ENCODE peak calls at places on chromosome 5, in four cellular contexts. One of them, this sample, is unnamed.
A peak's percentile ranks its signal among the peaks of the same experiment; 100 is the strongest.

GRCh38 chr5:32600057-32600622 is 14.8 kb downstream of the SUB1 start:
- DNase-seq in HepG2: no peak
- DNase-seq in GM12878: no peak
- DNase-seq in K562: no peak
- DNase-seq in this sample: no peak

GRCh38 chr5:114380721-114381120 is 18.9 kb downstream of the KCNN2 start:
- DNase-seq in HepG2: no peak
- DNase-seq in GM12878: no peak
- DNase-seq in K562: no peak
- DNase-seq in this sample: no peak

GRCh38 chr5:14054965-14055963 is 87.9 kb upstream of the TRIO start:
- DNase-seq in HepG2: no peak
- DNase-seq in GM12878: no peak
- DNase-seq in K562: no peak
- DNase-seq in this sample: no peak

GRCh38 chr5:95422842-95423241 is 31.7 kb downstream of the FAM81B start:
- DNase-seq in HepG2: no peak
- DNase-seq in GM12878: no peak
- DNase-seq in K562: no peak
- DNase-seq in this sample: no peak

GRCh38 chr5:54360089-54360488 is 49.7 kb upstream of the ARL15 start:
- DNase-seq in HepG2: no peak
- DNase-seq in GM12878: no peak
- DNase-seq in K562: no peak
- DNase-seq in this sample: peak; percentile 17

GRCh38 chr5:66969963-66970362 is 226.6 kb downstream of the CD180 start:
- DNase-seq in HepG2: no peak
- DNase-seq in GM12878: no peak
- DNase-seq in K562: no peak
- DNase-seq in this sample: no peak

GRCh38 chr5:158590936-158591863 is 508.5 kb downstream of the EBF1 start:
- DNase-seq in HepG2: no peak
- DNase-seq in GM12878: no peak
- DNase-seq in K562: no peak
- DNase-seq in this sample: peak; percentile 77

GRCh38 chr5:95773325-95774059 is 42.4 kb downstream of the RHOBTB3 start:
- DNase-seq in HepG2: peak; percentile 10
- DNase-seq in GM12878: no peak
- DNase-seq in K562: no peak
- DNase-seq in this sample: no peak

GRCh38 chr5:39187873-39188731 is 31.3 kb downstream of the FYB1 start:
- DNase-seq in HepG2: no peak
- DNase-seq in GM12878: no peak
- DNase-seq in K562: no peak
- DNase-seq in this sample: no peak

GRCh38 chr5:15791274-15791673 is 291.3 kb downstream of the FBXL7 start:
- DNase-seq in HepG2: no peak
- DNase-seq in GM12878: no peak
- DNase-seq in K562: no peak
- DNase-seq in this sample: no peak

GRCh38 chr5:40333459-40334241 is 346.1 kb upstream of the PTGER4 start:
- DNase-seq in HepG2: no peak
- DNase-seq in GM12878: no peak
- DNase-seq in K562: no peak
- DNase-seq in this sample: no peak

GRCh38 chr5:30853158-30853557 is 340.3 kb upstream of the CDH6 start:
- DNase-seq in HepG2: no peak
- DNase-seq in GM12878: no peak
- DNase-seq in K562: no peak
- DNase-seq in this sample: no peak

GRCh38 chr5:134549714-134550113 is 24.2 kb downstream of the JADE2 start:
- DNase-seq in HepG2: no peak
- DNase-seq in GM12878: no peak
- DNase-seq in K562: no peak
- DNase-seq in this sample: no peak

GRCh38 chr5:179223961-179224360 is 121.3 kb downstream of the ADAMTS2 start:
- DNase-seq in HepG2: no peak
- DNase-seq in GM12878: no peak
- DNase-seq in K562: no peak
- DNase-seq in this sample: no peak

GRCh38 chr5:172413601-172414000 is 40.7 kb downstream of the SH3PXD2B start:
- DNase-seq in HepG2: no peak
- DNase-seq in GM12878: no peak
- DNase-seq in K562: no peak
- DNase-seq in this sample: no peak

GRCh38 chr5:172411423-172412111 is 42.8 kb downstream of the SH3PXD2B start:
- DNase-seq in HepG2: no peak
- DNase-seq in GM12878: no peak
- DNase-seq in K562: no peak
- DNase-seq in this sample: no peak

GRCh38 chr5:172414618-172415599 is 39.4 kb downstream of the SH3PXD2B start:
- DNase-seq in HepG2: peak; percentile 94
- DNase-seq in GM12878: no peak
- DNase-seq in K562: no peak
- DNase-seq in this sample: no peak

GRCh38 chr5:172410839-172411238 is 43.5 kb downstream of the SH3PXD2B start:
- DNase-seq in HepG2: no peak
- DNase-seq in GM12878: no peak
- DNase-seq in K562: no peak
- DNase-seq in this sample: no peak

GRCh38 chr5:172412724-172413260 is 41.5 kb downstream of the SH3PXD2B start:
- DNase-seq in HepG2: no peak
- DNase-seq in GM12878: peak; percentile 16
- DNase-seq in K562: no peak
- DNase-seq in this sample: no peak
- TF ChIP-seq CREB1 in HepG2: no peak
- TF ChIP-seq CREB1 in GM12878: no peak
- TF ChIP-seq CREB1 in K562: no peak
- TF ChIP-seq CREB1 in this sample: no peak

GRCh38 chr5:159913048-159913447 is 3.2 kb upstream of the ADRA1B start:
- DNase-seq in HepG2: no peak
- DNase-seq in GM12878: no peak
- DNase-seq in K562: no peak
- DNase-seq in this sample: no peak
- TF ChIP-seq REST in HepG2: no peak
- TF ChIP-seq REST in GM12878: no peak
- TF ChIP-seq REST in K562: no peak
- TF ChIP-seq REST in this sample: no peak

GRCh38 chr5:140630296-140630695 is 2.7 kb downstream of the CD14 start:
- DNase-seq in HepG2: no peak
- DNase-seq in GM12878: no peak
- DNase-seq in K562: no peak
- DNase-seq in this sample: no peak
- H3K4me3 ChIP-seq in HepG2: no peak overlapping the region
- H3K4me3 ChIP-seq in GM12878: no peak overlapping the region
- H3K4me3 ChIP-seq in K562: no peak overlapping the region
- H3K4me3 ChIP-seq in this sample: no peak overlapping the region

DNA sequence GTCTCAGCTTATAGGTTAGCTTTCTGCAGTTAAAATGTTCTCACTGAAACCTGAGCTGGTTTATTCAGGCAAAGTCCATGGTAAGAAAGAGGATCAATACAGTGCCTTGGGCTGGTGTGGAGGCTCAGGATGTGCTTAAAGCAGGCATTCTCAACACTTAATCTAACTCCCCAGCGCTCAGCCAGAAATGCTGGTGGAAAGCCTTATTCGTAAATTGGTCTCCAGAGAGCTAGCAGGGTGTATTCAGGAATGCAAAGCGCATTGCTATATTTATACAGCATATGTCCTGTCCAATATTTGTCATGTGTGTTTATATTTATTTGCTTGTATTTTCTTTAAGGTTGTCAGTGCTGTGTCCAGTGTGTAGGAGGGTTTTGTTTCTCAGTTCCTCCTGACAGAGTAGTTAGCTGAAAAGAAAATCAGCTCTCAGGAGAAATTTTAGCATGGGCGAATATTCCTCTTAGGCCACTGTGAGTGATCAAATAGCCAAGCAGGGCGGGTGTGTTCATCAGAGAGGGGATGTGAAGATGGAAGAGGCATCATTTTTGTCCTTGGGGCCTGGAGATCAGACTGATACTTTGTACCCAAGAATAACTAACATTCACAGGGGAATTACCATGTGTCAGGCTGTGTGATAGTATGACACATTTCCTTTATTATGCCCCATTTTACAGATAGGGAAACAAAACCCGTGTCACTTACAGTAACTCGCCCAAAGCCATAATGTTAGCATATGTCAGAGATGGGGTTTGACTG is 65.8 kb downstream of the DOCK2 start:
- DNase-seq in HepG2: no peak
- DNase-seq in GM12878: peak; percentile 84
- DNase-seq in K562: no peak
- DNase-seq in this sample: no peak
- TF ChIP-seq CREB1 in HepG2: no peak
- TF ChIP-seq CREB1 in GM12878: peak; percentile 6
- TF ChIP-seq CREB1 in K562: no peak
- TF ChIP-seq CREB1 in this sample: no peak

GRCh38 chr5:17258429-17258828 is 41.0 kb downstream of the BASP1 start:
- DNase-seq in HepG2: no peak
- DNase-seq in GM12878: no peak
- DNase-seq in K562: no peak
- DNase-seq in this sample: no peak

GRCh38 chr5:17256839-17257238 is 39.4 kb downstream of the BASP1 start:
- DNase-seq in HepG2: no peak
- DNase-seq in GM12878: no peak
- DNase-seq in K562: no peak
- DNase-seq in this sample: no peak

GRCh38 chr5:17257705-17258273 is 40.4 kb downstream of the BASP1 start:
- DNase-seq in HepG2: no peak
- DNase-seq in GM12878: peak; percentile 70
- DNase-seq in K562: no peak
- DNase-seq in this sample: no peak

GRCh38 chr5:17256171-17256570 is 38.7 kb downstream of the BASP1 start:
- DNase-seq in HepG2: no peak
- DNase-seq in GM12878: no peak
- DNase-seq in K562: no peak
- DNase-seq in this sample: no peak

GRCh38 chr5:17255471-17256016 is 38.1 kb downstream of the BASP1 start:
- DNase-seq in HepG2: no peak
- DNase-seq in GM12878: peak; percentile 51
- DNase-seq in K562: no peak
- DNase-seq in this sample: no peak
- TF ChIP-seq REST in HepG2: no peak
- TF ChIP-seq REST in GM12878: no peak
- TF ChIP-seq REST in K562: no peak
- TF ChIP-seq REST in this sample: no peak

DNA sequence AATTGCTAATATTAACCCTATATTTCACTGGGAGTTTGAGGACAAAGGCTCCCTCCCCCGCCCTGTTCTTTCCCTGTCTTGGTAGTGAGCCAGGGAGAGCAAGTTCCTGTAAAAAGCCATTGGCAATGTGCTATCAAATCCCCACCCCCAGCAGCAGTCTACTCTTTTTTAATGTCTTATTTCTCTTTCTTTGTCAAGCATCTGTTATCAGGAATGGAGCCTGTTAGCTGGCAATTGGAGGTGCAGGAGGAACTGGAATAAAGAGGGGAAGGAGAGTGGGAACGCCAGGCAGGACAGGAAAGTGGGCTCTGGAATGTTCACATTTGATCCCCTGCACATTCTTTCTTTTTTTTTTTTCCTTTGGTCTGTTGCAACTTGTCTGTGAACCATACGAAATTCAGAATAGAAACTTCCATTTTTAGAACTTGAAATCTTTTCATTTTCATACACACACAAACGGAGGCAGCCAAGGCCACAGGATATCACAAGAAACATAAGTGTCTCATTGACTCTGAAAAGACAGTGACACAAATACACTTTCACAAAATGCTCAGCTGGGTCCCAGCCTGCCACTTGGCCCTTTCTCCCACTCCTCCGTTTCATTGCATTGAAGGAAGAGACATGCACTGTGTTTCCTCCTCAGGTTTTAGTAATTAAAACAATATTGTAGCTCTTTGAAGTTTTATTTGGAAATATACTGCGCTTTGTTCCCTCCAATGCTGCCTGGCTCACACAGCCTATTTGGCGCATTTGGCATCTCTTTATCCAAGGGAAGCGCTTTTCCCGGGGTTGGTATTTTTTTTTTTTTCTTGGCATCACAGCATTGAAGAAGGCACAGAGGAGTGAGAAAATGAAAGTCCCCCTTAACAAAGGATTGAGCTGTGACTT is 665.0 kb upstream of the ZNF608 start:
- DNase-seq in HepG2: no peak
- DNase-seq in GM12878: peak; percentile 50
- DNase-seq in K562: no peak
- DNase-seq in this sample: peak; percentile 33
- H3K4me3 ChIP-seq in HepG2: no peak overlapping the region
- H3K4me3 ChIP-seq in GM12878: peak overlapping the region; percentile 51
- H3K4me3 ChIP-seq in K562: no peak overlapping the region
- H3K4me3 ChIP-seq in this sample: peak overlapping the region; percentile 9

GRCh38 chr5:113147088-113147487 is 170.5 kb downstream of the DCP2 start:
- DNase-seq in HepG2: no peak
- DNase-seq in GM12878: no peak
- DNase-seq in K562: no peak
- DNase-seq in this sample: no peak
- TF ChIP-seq CREB1 in HepG2: no peak
- TF ChIP-seq CREB1 in GM12878: no peak
- TF ChIP-seq CREB1 in K562: no peak
- TF ChIP-seq CREB1 in this sample: no peak

This sample was measured in GM23338.